ENCODE peak calls at places on chromosomes 12 and 14, in nine cellular contexts. F, M, K, W, E, B, N, L and Z are unnamed samples.

GRCh38 chr14:36315159-36315853 is 5.1 kb downstream of the MBIP start:
- DNase-seq in F (no peak), M (no peak), K (no peak), W (peak), E (no peak), B (peak), N (no peak), L (no peak), Z (no peak)

GRCh38 chr12:98344034-98344565 is 171.3 kb upstream of the TMPO start:
- DNase-seq in F (no peak), M (no peak), K (no peak), W (no peak), E (no peak), B (no peak), N (no peak), L (no peak), Z (no peak)

GRCh38 chr14:51419685-51420084 is 179.6 kb downstream of the TMX1 start:
- DNase-seq in F (no peak), M (peak), K (no peak), W (no peak), E (peak), B (no peak), N (no peak), L (no peak), Z (no peak)

GRCh38 chr12:94208433-94208921 is 60.1 kb downstream of the PLXNC1 start:
- DNase-seq in F (no peak), M (no peak), K (no peak), W (no peak), E (no peak), B (no peak), N (no peak), L (no peak), Z (no peak)

GRCh38 chr14:61470261-61470953 is 149.0 kb downstream of the PRKCH start:
- DNase-seq in F (no peak), M (peak), K (peak), W (peak), E (no peak), B (peak), N (peak), L (no peak), Z (peak)

GRCh38 chr12:1496162-1496925 is 98.0 kb downstream of the FBXL14 start:
- DNase-seq in F (no peak), M (no peak), K (peak), W (no peak), E (no peak), B (no peak), N (no peak), L (no peak), Z (no peak)

GRCh38 chr12:13444076-13444475 is 247.6 kb downstream of the EMP1 start:
- DNase-seq in F (no peak), M (no peak), K (no peak), W (no peak), E (no peak), B (peak), N (no peak), L (no peak), Z (no peak)

GRCh38 chr12:69873429-69873828 is 48.4 kb downstream of the MYRFL start:
- DNase-seq in F (no peak), M (no peak), K (peak), W (no peak), E (no peak), B (no peak), N (no peak), L (no peak), Z (no peak)

GRCh38 chr12:62600038-62600437 is 133.4 kb downstream of the MON2 start:
- DNase-seq in F (no peak), M (no peak), K (no peak), W (no peak), E (no peak), B (peak), N (no peak), L (no peak), Z (peak)